ENCODE peak calls at places on chromosomes 12 and 14, in seven cellular contexts. S, M, V, U, N, Z and L are unnamed samples.

GRCh38 chr12:102957339-102958050 is at the start of gene ASCL1:
- DNase-seq in N (peak), M (no peak), S (peak), V (no peak), Z (no peak), U (no peak), L (no peak)

GRCh38 chr12:52347546-52348510 is 19.5 kb downstream of the KRT85 start:
- DNase-seq in U (no peak), Z (no peak), V (no peak), N (no peak), S (no peak), M (no peak), L (no peak)

GRCh38 chr12:81644503-81644902 is 114.6 kb downstream of the PPFIA2 start:
- DNase-seq in U (no peak), V (peak), N (peak), S (peak), M (no peak), Z (no peak), L (peak)

GRCh38 chr14:75452900-75453816 is 25.3 kb downstream of the JDP2 start:
- DNase-seq in N (no peak), Z (no peak), U (no peak), S (peak), M (peak), V (peak), L (no peak)

GRCh38 chr12:65280306-65280705 is 1.8 kb downstream of the MSRB3 start:
- DNase-seq in M (no peak), S (peak), N (no peak), V (peak), Z (no peak), U (no peak), L (no peak)

GRCh38 chr12:53659011-53659551 is 16.8 kb downstream of the ATP5MC2 start:
- DNase-seq in S (peak), U (peak), N (no peak), V (no peak), Z (peak), M (no peak), L (peak)

GRCh38 chr12:56661979-56662638 is 16.3 kb upstream of the ATP5F1B start:
- DNase-seq in V (no peak), M (no peak), S (no peak), N (no peak), U (no peak), Z (no peak), L (no peak)

GRCh38 chr12:119178544-119179334 is at the start of gene HSPB8:
- DNase-seq in Z (peak), S (peak), N (no peak), M (peak), V (no peak), U (peak), L (peak)

GRCh38 chr12:131894981-131895639 is 688 bp downstream of the ULK1 start:
- DNase-seq in U (peak), M (peak), V (peak), N (peak), S (no peak), Z (peak), L (no peak)

GRCh38 chr14:69101331-69101826 is 51.5 kb downstream of the DCAF5 start:
- DNase-seq in M (no peak), V (peak), S (peak), Z (peak), N (no peak), U (no peak), L (no peak)

GRCh38 chr14:101947577-101947903 is 16.8 kb upstream of the DYNC1H1 start:
- DNase-seq in N (no peak), M (peak), V (no peak), S (no peak), Z (peak), U (no peak), L (no peak)

GRCh38 chr14:98899441-98899840 is 372.6 kb downstream of the BCL11B start:
- DNase-seq in M (no peak), S (no peak), Z (no peak), V (no peak), N (no peak), U (no peak), L (no peak)

GRCh38 chr12:106073179-106073578 is 65.6 kb downstream of the NUAK1 start:
- DNase-seq in M (no peak), S (no peak), N (no peak), V (no peak), Z (no peak), U (no peak), L (no peak)

GRCh38 chr12:95582230-95583058 is 31.2 kb upstream of the USP44 start:
- DNase-seq in M (no peak), N (no peak), V (peak), Z (no peak), U (no peak), S (peak), L (no peak)
- TF ChIP-seq CTCF in M (peak), N (no peak), V (peak), Z (no peak), U (peak), S (peak), L (peak)

GRCh38 chr12:50579757-50580267 is 75.0 kb downstream of the DIP2B start:
- DNase-seq in S (no peak), Z (no peak), N (peak), M (no peak), U (no peak), V (no peak), L (no peak)

GRCh38 chr12:50584135-50584534 is 79.3 kb downstream of the DIP2B start:
- DNase-seq in V (no peak), Z (no peak), M (no peak), U (no peak), N (no peak), S (no peak), L (no peak)

GRCh38 chr12:50580436-50580835 is 75.7 kb downstream of the DIP2B start:
- DNase-seq in Z (no peak), N (no peak), S (no peak), U (no peak), V (no peak), M (no peak), L (no peak)

DNA sequence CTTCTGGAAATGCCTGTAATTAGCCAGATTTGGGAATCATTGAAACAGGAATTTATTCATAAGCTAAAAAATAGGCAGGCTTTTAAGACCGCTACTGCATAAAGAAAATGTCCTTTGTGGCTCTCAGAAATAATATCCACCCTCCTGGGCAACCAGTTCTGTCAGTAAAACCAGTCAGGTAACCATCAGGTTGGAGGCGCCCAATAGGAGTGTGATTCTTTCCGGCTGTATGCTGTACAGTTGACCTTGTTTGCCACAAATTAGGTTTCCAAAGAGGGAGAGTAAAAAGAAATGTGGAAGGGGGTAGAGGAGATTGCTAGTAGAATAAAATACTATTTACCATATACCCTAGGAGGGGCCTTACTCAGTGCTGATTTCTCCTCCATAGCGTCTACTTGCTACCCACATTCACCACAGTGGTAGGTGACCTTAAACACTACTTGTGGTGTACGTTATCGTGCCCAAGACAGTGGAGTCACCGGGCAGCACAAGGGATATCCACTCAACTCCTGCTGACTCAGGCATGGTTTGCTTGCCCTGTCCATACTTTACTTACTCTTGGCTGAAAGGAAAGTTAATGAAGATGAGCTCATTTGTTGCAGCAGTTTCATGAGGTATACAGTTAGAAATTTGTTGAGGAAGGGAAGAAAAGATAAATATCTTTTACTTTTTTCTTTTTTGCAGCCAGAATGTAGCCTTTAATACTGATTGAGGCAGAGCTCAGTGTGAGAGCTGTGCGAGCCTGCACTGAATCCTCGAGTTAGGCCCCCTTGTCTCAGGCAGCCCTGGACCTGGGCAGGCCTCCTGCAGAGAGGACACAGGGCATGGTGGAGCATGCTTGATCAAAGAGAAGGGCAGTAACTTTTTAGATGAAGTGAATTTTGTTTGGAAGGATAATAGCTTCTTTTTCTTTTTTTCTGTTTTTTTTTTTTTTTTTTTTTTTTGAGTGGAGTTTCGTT is 76.7 kb downstream of the DIP2B start:
- DNase-seq in N (no peak), Z (no peak), M (no peak), S (peak), U (no peak), V (no peak), L (no peak)
- TF ChIP-seq CTCF in N (no peak), Z (no peak), M (no peak), S (no peak), U (no peak), V (no peak), L (no peak)

GRCh38 chr14:21241218-21241819 is 27.9 kb downstream of the HNRNPC start:
- DNase-seq in S (peak), U (no peak), V (peak), M (no peak), Z (no peak), N (no peak), L (no peak)
- TF ChIP-seq CTCF in S (peak), U (no peak), V (peak), M (peak), Z (peak), N (no peak), L (peak)

DNA sequence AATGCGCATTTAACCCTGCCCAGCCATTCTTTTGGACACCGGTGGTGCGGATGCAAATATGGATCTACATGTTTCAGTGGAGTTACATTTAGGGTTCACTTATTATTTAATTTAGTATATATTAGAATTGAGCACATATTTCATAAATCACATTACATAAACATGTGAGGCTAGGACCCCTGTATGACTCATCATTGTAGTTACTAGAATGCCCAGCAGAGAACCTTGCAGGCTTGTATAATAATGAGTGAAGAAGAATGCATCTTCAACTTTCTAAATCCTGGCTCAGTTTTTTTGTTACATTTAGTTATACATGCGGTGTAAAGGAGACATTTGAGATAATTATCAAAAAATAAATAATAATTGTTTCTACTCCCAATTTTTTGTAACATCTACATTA is 369.0 kb downstream of the ATP23 start:
- DNase-seq in N (no peak), S (peak), M (no peak), Z (no peak), U (no peak), V (no peak), L (no peak)
- TF ChIP-seq CTCF in N (no peak), S (peak), M (no peak), Z (no peak), U (no peak), V (no peak), L (no peak)

DNA sequence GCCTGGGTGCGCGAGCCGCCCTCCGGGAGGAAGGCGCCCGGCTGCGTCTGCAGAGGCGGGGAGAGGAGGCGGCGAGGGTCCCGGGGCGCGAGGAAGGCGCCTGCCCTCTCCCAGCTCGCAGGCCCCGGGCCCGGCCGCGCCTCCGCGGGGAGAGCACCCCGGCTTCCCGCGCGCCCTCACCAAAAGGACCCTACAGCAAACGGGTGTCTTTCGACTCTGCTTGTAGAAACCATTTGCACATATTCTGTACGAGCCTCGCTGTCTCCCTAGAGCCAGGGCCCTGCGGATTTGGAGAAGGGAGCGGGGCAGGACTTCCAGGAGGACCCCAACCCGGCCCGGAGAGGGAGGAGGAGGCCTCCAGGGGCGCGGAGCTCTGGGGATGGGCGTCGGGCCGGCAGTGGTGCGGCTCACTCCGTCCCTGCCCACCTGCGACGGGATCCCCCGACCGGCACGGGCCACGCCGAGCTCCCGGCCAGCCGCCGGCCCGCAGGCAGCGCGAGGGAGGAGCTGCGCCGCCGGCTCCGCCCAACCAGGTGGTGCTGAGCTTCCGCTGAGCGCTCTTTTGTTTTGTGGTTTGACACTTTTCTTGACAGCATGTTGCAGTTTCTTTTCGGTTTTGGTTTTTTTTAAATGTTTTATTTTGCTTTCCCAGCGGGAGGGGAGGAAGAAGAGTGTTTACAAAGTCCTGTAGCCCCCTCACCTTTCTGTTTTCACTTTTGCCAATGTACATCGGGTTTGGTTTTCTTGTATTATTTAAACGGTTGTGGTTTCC is 103.2 kb upstream of the FKBP4 start:
- DNase-seq in N (peak), M (no peak), V (no peak), Z (peak), U (no peak), S (no peak), L (no peak)
- TF ChIP-seq CTCF in N (no peak), M (no peak), V (no peak), Z (no peak), U (no peak), S (no peak), L (no peak)

GRCh38 chr12:92928431-92928961 is 599 bp downstream of the EEA1 start:
- DNase-seq in M (no peak), N (no peak), V (peak), U (no peak), Z (peak), S (peak), L (no peak)

GRCh38 chr12:92929957-92930356 is 862 bp upstream of the EEA1 start:
- DNase-seq in V (peak), M (no peak), U (no peak), N (no peak), Z (no peak), S (no peak), L (no peak)

GRCh38 chr12:92930421-92930820 is 1.3 kb upstream of the EEA1 start:
- DNase-seq in S (peak), Z (no peak), M (no peak), N (no peak), V (no peak), U (no peak), L (no peak)

GRCh38 chr12:92927436-92928116 is 1.5 kb downstream of the EEA1 start:
- DNase-seq in V (peak), S (peak), Z (no peak), N (peak), U (no peak), M (no peak), L (no peak)

GRCh38 chr12:92928962-92929915 is at the start of gene EEA1:
- DNase-seq in U (peak), Z (peak), N (peak), V (peak), S (peak), M (peak), L (peak)
- TF ChIP-seq CTCF in U (no peak), Z (no peak), N (no peak), V (no peak), S (peak), M (peak), L (peak)

GRCh38 chr14:65287264-65288131 is 125.0 kb upstream of the FUT8 start:
- DNase-seq in M (no peak), U (no peak), Z (no peak), S (no peak), N (peak), V (peak), L (no peak)
- TF ChIP-seq CTCF in M (no peak), U (no peak), Z (no peak), S (no peak), N (no peak), V (no peak), L (no peak)

GRCh38 chr12:121932176-121932536 is 13.8 kb downstream of the CFAP251 start:
- DNase-seq in S (no peak), V (no peak), Z (no peak), M (no peak), U (no peak), N (no peak), L (no peak)
- TF ChIP-seq CTCF in S (no peak), V (no peak), Z (no peak), M (no peak), U (no peak), N (no peak), L (no peak)

GRCh38 chr14:104680806-104681688 is 8.4 kb upstream of the INF2 start:
- DNase-seq in Z (peak), U (peak), N (peak), S (peak), V (peak), M (peak), L (no peak)
- TF ChIP-seq CTCF in Z (no peak), U (no peak), N (peak), S (peak), V (peak), M (peak), L (no peak)